ENCODE peak calls at places on chromosomes 11 and 22, in seven cellular contexts. One of them, this sample, is unnamed.
A peak's percentile ranks its signal among the peaks of the same experiment; 100 is the strongest.

GRCh38 chr11:92180664-92181251 is 43.9 kb upstream of the FAT3 start:
- DNase-seq in iPS-NIHi11: no peak
- DNase-seq in activated CD4-positive, CD25-positive, alpha-beta regulatory T cell: no peak
- DNase-seq in GM23248: peak; percentile 80
- DNase-seq in GM12865: no peak
- DNase-seq in EH: peak; percentile 82
- DNase-seq in Calu3: no peak
- DNase-seq in this sample: peak; percentile 23

GRCh38 chr11:58787903-58788302 is 56.2 kb upstream of the GLYAT start:
- DNase-seq in iPS-NIHi11: no peak
- DNase-seq in activated CD4-positive, CD25-positive, alpha-beta regulatory T cell: no peak
- DNase-seq in GM23248: peak; percentile 51
- DNase-seq in GM12865: no peak
- DNase-seq in EH: peak; percentile 11
- DNase-seq in Calu3: no peak
- DNase-seq in this sample: no peak

GRCh38 chr11:8959546-8960166 is 4.6 kb downstream of the TMEM9B start:
- DNase-seq in iPS-NIHi11: peak; percentile 80
- DNase-seq in activated CD4-positive, CD25-positive, alpha-beta regulatory T cell: no peak
- DNase-seq in GM23248: peak; percentile 87
- DNase-seq in GM12865: peak; percentile 87
- DNase-seq in EH: peak; percentile 85
- DNase-seq in Calu3: peak; percentile 50
- DNase-seq in this sample: peak; percentile 86

GRCh38 chr11:62666259-62666926 is 1.3 kb downstream of the CSKMT start:
- DNase-seq in iPS-NIHi11: no peak
- DNase-seq in activated CD4-positive, CD25-positive, alpha-beta regulatory T cell: no peak
- DNase-seq in GM23248: peak; percentile 29
- DNase-seq in GM12865: peak; percentile 43
- DNase-seq in EH: no peak
- DNase-seq in Calu3: no peak
- DNase-seq in this sample: no peak

GRCh38 chr11:66986178-66986545 is 11.1 kb downstream of the C11orf86 start:
- DNase-seq in iPS-NIHi11: no peak
- DNase-seq in activated CD4-positive, CD25-positive, alpha-beta regulatory T cell: no peak
- DNase-seq in GM23248: no peak
- DNase-seq in GM12865: no peak
- DNase-seq in EH: no peak
- DNase-seq in Calu3: no peak
- DNase-seq in this sample: no peak

GRCh38 chr11:58576792-58577440 is 1.3 kb upstream of the LPXN start:
- DNase-seq in iPS-NIHi11: no peak
- DNase-seq in activated CD4-positive, CD25-positive, alpha-beta regulatory T cell: no peak
- DNase-seq in GM23248: peak; percentile 73
- DNase-seq in GM12865: peak; percentile 42
- DNase-seq in EH: peak; percentile 50
- DNase-seq in Calu3: no peak
- DNase-seq in this sample: peak; percentile 14

GRCh38 chr11:94738746-94739145 is 29.4 kb upstream of the AMOTL1 start:
- DNase-seq in iPS-NIHi11: no peak
- DNase-seq in activated CD4-positive, CD25-positive, alpha-beta regulatory T cell: no peak
- DNase-seq in GM23248: no peak
- DNase-seq in GM12865: no peak
- DNase-seq in EH: no peak
- DNase-seq in Calu3: no peak
- DNase-seq in this sample: peak; percentile 68

GRCh38 chr11:6251990-6252473 is 7.6 kb upstream of the CCKBR start:
- DNase-seq in iPS-NIHi11: no peak
- DNase-seq in activated CD4-positive, CD25-positive, alpha-beta regulatory T cell: no peak
- DNase-seq in GM23248: peak; percentile 61
- DNase-seq in GM12865: no peak
- DNase-seq in EH: no peak
- DNase-seq in Calu3: no peak
- DNase-seq in this sample: no peak

GRCh38 chr11:36150986-36151385 is 138.2 kb downstream of the COMMD9 start:
- DNase-seq in iPS-NIHi11: no peak
- DNase-seq in activated CD4-positive, CD25-positive, alpha-beta regulatory T cell: no peak
- DNase-seq in GM23248: peak; percentile 57
- DNase-seq in GM12865: no peak
- DNase-seq in EH: peak; percentile 39
- DNase-seq in Calu3: no peak
- DNase-seq in this sample: no peak

GRCh38 chr11:6442441-6442840 is 1.7 kb upstream of the HPX start:
- DNase-seq in iPS-NIHi11: no peak
- DNase-seq in activated CD4-positive, CD25-positive, alpha-beta regulatory T cell: no peak
- DNase-seq in GM23248: no peak
- DNase-seq in GM12865: no peak
- DNase-seq in EH: no peak
- DNase-seq in Calu3: no peak
- DNase-seq in this sample: no peak

GRCh38 chr11:35006389-35007128 is 90.1 kb downstream of the PDHX start:
- DNase-seq in iPS-NIHi11: no peak
- DNase-seq in activated CD4-positive, CD25-positive, alpha-beta regulatory T cell: no peak
- DNase-seq in GM23248: no peak
- DNase-seq in GM12865: peak; percentile 95
- DNase-seq in EH: no peak
- DNase-seq in Calu3: no peak
- DNase-seq in this sample: no peak

GRCh38 chr11:128628343-128628673 is 41.0 kb upstream of the ETS1 start:
- DNase-seq in iPS-NIHi11: no peak
- DNase-seq in activated CD4-positive, CD25-positive, alpha-beta regulatory T cell: no peak
- DNase-seq in GM23248: no peak
- DNase-seq in GM12865: no peak
- DNase-seq in EH: no peak
- DNase-seq in Calu3: no peak
- DNase-seq in this sample: no peak

GRCh38 chr22:19760652-19761002 is at the start of gene TBX1:
- DNase-seq in iPS-NIHi11: no peak
- DNase-seq in activated CD4-positive, CD25-positive, alpha-beta regulatory T cell: no peak
- DNase-seq in GM23248: peak; percentile 56
- DNase-seq in GM12865: no peak
- DNase-seq in EH: no peak
- DNase-seq in Calu3: no peak
- DNase-seq in this sample: no peak

GRCh38 chr11:20355221-20356219 is 8.0 kb upstream of the HTATIP2 start:
- DNase-seq in iPS-NIHi11: peak; percentile 44
- DNase-seq in activated CD4-positive, CD25-positive, alpha-beta regulatory T cell: peak; percentile 6
- DNase-seq in GM23248: peak; percentile 72
- DNase-seq in GM12865: peak; percentile 59
- DNase-seq in EH: peak; percentile 63
- DNase-seq in Calu3: peak; percentile 57
- DNase-seq in this sample: peak; percentile 59

GRCh38 chr11:2276280-2276998 is 6.1 kb upstream of the ASCL2 start:
- DNase-seq in iPS-NIHi11: no peak
- DNase-seq in activated CD4-positive, CD25-positive, alpha-beta regulatory T cell: no peak
- DNase-seq in GM23248: no peak
- DNase-seq in GM12865: no peak
- DNase-seq in EH: no peak
- DNase-seq in Calu3: no peak
- DNase-seq in this sample: no peak

GRCh38 chr11:114111369-114112042 is 52.0 kb downstream of the ZBTB16 start:
- DNase-seq in iPS-NIHi11: no peak
- DNase-seq in activated CD4-positive, CD25-positive, alpha-beta regulatory T cell: no peak
- DNase-seq in GM23248: no peak
- DNase-seq in GM12865: no peak
- DNase-seq in EH: no peak
- DNase-seq in Calu3: no peak
- DNase-seq in this sample: no peak

GRCh38 chr11:27392715-27393114 is 29.7 kb upstream of the CCDC34 start:
- DNase-seq in iPS-NIHi11: no peak
- DNase-seq in activated CD4-positive, CD25-positive, alpha-beta regulatory T cell: no peak
- DNase-seq in GM23248: peak; percentile 67
- DNase-seq in GM12865: no peak
- DNase-seq in EH: peak; percentile 88
- DNase-seq in Calu3: no peak
- DNase-seq in this sample: peak; percentile 74

GRCh38 chr11:34002420-34002819 is 49.1 kb upstream of the CAPRIN1 start:
- DNase-seq in iPS-NIHi11: no peak
- DNase-seq in activated CD4-positive, CD25-positive, alpha-beta regulatory T cell: no peak
- DNase-seq in GM23248: no peak
- DNase-seq in GM12865: no peak
- DNase-seq in EH: no peak
- DNase-seq in Calu3: peak; percentile 57
- DNase-seq in this sample: no peak

GRCh38 chr11:2566223-2567025 is 121.6 kb downstream of the KCNQ1 start:
- DNase-seq in iPS-NIHi11: no peak
- DNase-seq in activated CD4-positive, CD25-positive, alpha-beta regulatory T cell: no peak
- DNase-seq in GM23248: no peak
- DNase-seq in GM12865: no peak
- DNase-seq in EH: no peak
- DNase-seq in Calu3: no peak
- DNase-seq in this sample: no peak

GRCh38 chr22:26610072-26610958 is 7.5 kb downstream of the CRYBB1 start:
- DNase-seq in iPS-NIHi11: no peak
- DNase-seq in activated CD4-positive, CD25-positive, alpha-beta regulatory T cell: no peak
- DNase-seq in GM23248: peak; percentile 93
- DNase-seq in GM12865: peak; percentile 95
- DNase-seq in EH: peak; percentile 96
- DNase-seq in Calu3: no peak
- DNase-seq in this sample: no peak

GRCh38 chr11:46381046-46381835 is at the start of gene MDK:
- DNase-seq in iPS-NIHi11: peak; percentile 82
- DNase-seq in activated CD4-positive, CD25-positive, alpha-beta regulatory T cell: no peak
- DNase-seq in GM23248: peak; percentile 61
- DNase-seq in GM12865: no peak
- DNase-seq in EH: peak; percentile 30
- DNase-seq in Calu3: no peak
- DNase-seq in this sample: peak; percentile 81

GRCh38 chr11:86249307-86250098 is 5.0 kb downstream of the EED start:
- DNase-seq in iPS-NIHi11: no peak
- DNase-seq in activated CD4-positive, CD25-positive, alpha-beta regulatory T cell: no peak
- DNase-seq in GM23248: peak; percentile 35
- DNase-seq in GM12865: no peak
- DNase-seq in EH: peak; percentile 12
- DNase-seq in Calu3: no peak
- DNase-seq in this sample: peak; percentile 70

GRCh38 chr11:22774716-22775115 is 54.9 kb downstream of the SVIP start:
- DNase-seq in iPS-NIHi11: no peak
- DNase-seq in activated CD4-positive, CD25-positive, alpha-beta regulatory T cell: no peak
- DNase-seq in GM23248: no peak
- DNase-seq in GM12865: peak; percentile 32
- DNase-seq in EH: no peak
- DNase-seq in Calu3: no peak
- DNase-seq in this sample: no peak

GRCh38 chr11:83510530-83511449 is 224.6 kb upstream of the CCDC90B start:
- DNase-seq in iPS-NIHi11: no peak
- DNase-seq in activated CD4-positive, CD25-positive, alpha-beta regulatory T cell: no peak
- DNase-seq in GM23248: no peak
- DNase-seq in GM12865: no peak
- DNase-seq in EH: peak; percentile 2
- DNase-seq in Calu3: no peak
- DNase-seq in this sample: no peak

GRCh38 chr11:77147036-77147315 is 18.9 kb downstream of the MYO7A start:
- DNase-seq in iPS-NIHi11: no peak
- DNase-seq in activated CD4-positive, CD25-positive, alpha-beta regulatory T cell: no peak
- DNase-seq in GM23248: no peak
- DNase-seq in GM12865: no peak
- DNase-seq in EH: no peak
- DNase-seq in Calu3: no peak
- DNase-seq in this sample: no peak

GRCh38 chr11:1656670-1657069 is 27.1 kb downstream of the KRTAP5-5 start:
- DNase-seq in iPS-NIHi11: no peak
- DNase-seq in activated CD4-positive, CD25-positive, alpha-beta regulatory T cell: no peak
- DNase-seq in GM23248: no peak
- DNase-seq in GM12865: no peak
- DNase-seq in EH: no peak
- DNase-seq in Calu3: no peak
- DNase-seq in this sample: no peak